ENCODE peak calls at places on chromosome 1, in ten cellular contexts. K is left ventricle myocardium superior; T is stimulated activated CD4-positive, alpha-beta T cell treated with anti-CD3 and anti-CD28 coated beads, TNF-alpha, amount 100 ng/mL, for 1 hour; P is GF-D8; Y is NCI-H146; F is activated gamma-delta T cell; C is endothelial cell of umbilical vein; H is hypothalamus; O is HEK293T; B is memory B cell. X is an unnamed sample.

GRCh38 chr1:160626560-160627342 is 20.1 kb downstream of the SLAMF1 start:
- DNase-seq in K (no peak), T (no peak), P (peak), Y (no peak), F (no peak), C (no peak), H (no peak), O (no peak), B (no peak), X (no peak)

GRCh38 chr1:165837838-165838364 is 10.5 kb downstream of the UCK2 start:
- DNase-seq in K (no peak), T (no peak), P (no peak), Y (no peak), F (no peak), C (peak), H (no peak), O (no peak), B (no peak), X (peak)

GRCh38 chr1:201595381-201595780 is 56.5 kb downstream of the NAV1 start:
- DNase-seq in K (no peak), T (no peak), P (no peak), Y (no peak), F (no peak), C (no peak), H (no peak), O (no peak), B (no peak), X (no peak)

GRCh38 chr1:31739281-31739853 is 24.8 kb downstream of the ADGRB2 start:
- DNase-seq in K (no peak), T (no peak), P (no peak), Y (no peak), F (no peak), C (no peak), H (no peak), O (no peak), B (peak), X (no peak)

GRCh38 chr1:164914208-164914607 is 355.2 kb downstream of the PBX1 start:
- DNase-seq in K (no peak), T (no peak), P (no peak), Y (no peak), F (no peak), C (peak), H (no peak), O (no peak), B (no peak), X (no peak)

GRCh38 chr1:89844860-89845259 is 24.0 kb downstream of the LRRC8D start:
- DNase-seq in K (no peak), T (no peak), P (no peak), Y (no peak), F (no peak), C (no peak), H (no peak), O (no peak), B (no peak), X (no peak)

GRCh38 chr1:204989266-204990058 is 53.5 kb upstream of the CNTN2 start:
- DNase-seq in K (peak), T (no peak), P (no peak), Y (peak), F (no peak), C (peak), H (peak), O (peak), B (peak), X (peak)

GRCh38 chr1:156697481-156697880 is 7.9 kb downstream of the CRABP2 start:
- DNase-seq in K (no peak), T (no peak), P (no peak), Y (no peak), F (no peak), C (no peak), H (no peak), O (no peak), B (no peak), X (no peak)